ENCODE peak calls at places on chromosome 3, in ten cellular contexts. Q, P, N, U, K, F, R, T, Y and C are unnamed samples.

GRCh38 chr3:141454906-141455602 is 31.8 kb upstream of the RASA2 start:
- DNase-seq in R (peak), N (peak), P (peak), Q (no peak), U (no peak), T (peak), F (peak), K (no peak), Y (peak), C (peak)

GRCh38 chr3:194950906-194951628 is 265.4 kb downstream of the FAM43A start:
- DNase-seq in T (no peak), F (no peak), U (no peak), P (no peak), Y (no peak), K (no peak), N (no peak), R (no peak), Q (no peak), C (no peak)

GRCh38 chr3:176663819-176664218 is 533.5 kb downstream of the TBL1XR1 start:
- DNase-seq in T (peak), N (no peak), P (no peak), K (no peak), F (no peak), Q (no peak), R (peak), U (no peak), Y (peak), C (peak)

GRCh38 chr3:173066044-173066679 is 74.9 kb downstream of the SPATA16 start:
- DNase-seq in Y (peak), R (peak), U (no peak), N (no peak), P (peak), Q (no peak), F (no peak), T (no peak), K (no peak), C (peak)

GRCh38 chr3:8885806-8886205 is 77.5 kb downstream of the RAD18 start:
- DNase-seq in F (no peak), P (no peak), U (no peak), Y (no peak), R (no peak), T (no peak), Q (no peak), N (no peak), K (no peak), C (no peak)

GRCh38 chr3:50236484-50237132 is 604 bp downstream of the GNAI2 start:
- DNase-seq in F (no peak), K (no peak), P (no peak), R (no peak), T (no peak), Y (peak), N (no peak), Q (no peak), U (no peak), C (no peak)

GRCh38 chr3:79361748-79362378 is 405.9 kb downstream of the ROBO1 start:
- DNase-seq in F (no peak), Y (peak), Q (no peak), P (no peak), U (no peak), N (no peak), T (peak), K (no peak), R (no peak), C (peak)

GRCh38 chr3:32355892-32356291 is 35.8 kb upstream of the CMTM7 start:
- DNase-seq in Y (no peak), F (no peak), K (no peak), N (no peak), Q (no peak), U (no peak), P (no peak), R (no peak), T (no peak), C (no peak)

GRCh38 chr3:13294442-13295351 is 125.4 kb downstream of the NUP210 start:
- DNase-seq in U (no peak), Q (no peak), R (no peak), T (no peak), F (no peak), P (no peak), N (no peak), K (no peak), Y (no peak), C (no peak)

GRCh38 chr3:58134468-58134867 is 76.3 kb downstream of the DNASE1L3 start:
- DNase-seq in R (no peak), U (no peak), K (no peak), P (no peak), Q (no peak), N (no peak), T (no peak), Y (no peak), F (no peak), C (no peak)

GRCh38 chr3:16132926-16133325 is 41.6 kb upstream of the GALNT15 start:
- DNase-seq in K (no peak), Y (no peak), P (no peak), R (no peak), Q (no peak), U (no peak), F (no peak), N (no peak), T (no peak), C (no peak)

GRCh38 chr3:123859177-123859576 is 25.0 kb downstream of the MYLK start:
- DNase-seq in Q (no peak), Y (no peak), T (no peak), R (no peak), K (no peak), U (no peak), N (no peak), F (no peak), P (no peak), C (no peak)

GRCh38 chr3:14262212-14262611 is 83.6 kb downstream of the LSM3 start:
- DNase-seq in U (no peak), P (no peak), K (no peak), T (no peak), N (no peak), F (no peak), Y (no peak), R (no peak), Q (no peak), C (no peak)